ENCODE peak calls at places on chromosomes 2 and 18, in four cellular contexts. W is K562, B is SK-N-SH, X is GM12878. G is an unnamed sample.

GRCh38 chr2:149063177-149063576 is 24.7 kb downstream of the LYPD6B start:
- DNase-seq in X (no peak), B (no peak), W (no peak), G (no peak)

GRCh38 chr2:33126973-33127372 is 180.2 kb downstream of the LTBP1 start:
- DNase-seq in X (no peak), B (no peak), W (no peak), G (no peak)

GRCh38 chr2:125408839-125409502 is 1247.0 kb upstream of the GYPC start:
- DNase-seq in B (no peak), W (no peak), X (no peak), G (no peak)

GRCh38 chr2:234939576-234939975 is 12.2 kb upstream of the SH3BP4 start:
- DNase-seq in W (no peak), B (no peak), X (no peak), G (no peak)

GRCh38 chr2:182358601-182359000 is 68.2 kb downstream of the PDE1A start:
- DNase-seq in W (no peak), X (no peak), B (no peak), G (no peak)

GRCh38 chr2:235665656-235666239 is 171.9 kb downstream of the AGAP1 start:
- DNase-seq in X (no peak), W (no peak), B (no peak), G (no peak)

GRCh38 chr2:160269803-160270570 is 69.9 kb upstream of the ITGB6 start:
- DNase-seq in W (peak), B (peak), X (peak), G (peak)

GRCh38 chr2:232275670-232276069 is 102.9 kb upstream of the ALPP start:
- DNase-seq in W (no peak), B (no peak), X (no peak), G (no peak)

GRCh38 chr18:77395941-77396340 is 146.3 kb downstream of the GALR1 start:
- DNase-seq in B (no peak), W (no peak), X (no peak), G (no peak)
- TF ChIP-seq MXI1 in B (no peak), W (no peak), X (no peak), G (no peak)

DNA sequence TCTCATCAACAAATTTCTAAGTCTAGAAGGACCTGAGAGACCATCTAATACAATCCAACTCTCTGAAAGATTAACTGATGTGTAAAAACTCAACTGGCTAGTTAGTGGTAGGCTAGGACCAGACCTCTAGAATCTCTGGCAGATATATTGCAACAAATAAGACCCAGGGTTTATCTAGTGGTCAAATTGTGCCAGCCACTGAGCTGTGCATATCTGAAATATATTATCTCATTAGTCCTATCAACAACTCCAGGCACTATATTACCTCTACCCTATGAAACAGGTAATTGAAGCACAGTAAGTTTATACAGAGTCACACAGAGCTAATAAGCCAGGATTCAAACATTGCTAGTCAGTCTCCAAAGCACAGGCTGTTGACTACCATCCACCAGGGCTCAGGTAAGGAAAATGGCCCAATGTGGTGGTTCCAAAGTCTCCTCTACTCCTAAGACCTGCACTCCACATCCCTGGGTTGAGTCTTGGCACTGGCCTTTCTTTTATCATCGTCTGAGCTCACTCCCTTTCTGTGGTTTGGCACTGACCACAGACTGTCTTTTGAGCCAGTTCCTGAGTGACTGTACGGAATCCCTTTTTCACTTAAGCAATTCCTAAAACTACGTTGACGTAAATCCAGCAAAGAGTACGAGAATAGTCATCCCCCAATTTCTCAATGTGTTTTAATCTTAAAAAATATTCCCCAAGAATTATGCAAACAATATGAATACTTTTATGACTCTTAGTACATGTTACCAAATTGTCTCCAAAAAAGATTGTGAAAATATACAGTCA is 11.9 kb upstream of the PID1 start:
- DNase-seq in B (no peak), W (no peak), X (no peak), G (no peak)
- TF ChIP-seq JUND in B (no peak), W (no peak), X (no peak), G (no peak)

GRCh38 chr2:114714316-114714715 is 271.9 kb downstream of the DPP10 start:
- DNase-seq in W (no peak), B (no peak), X (no peak), G (no peak)
- TF ChIP-seq MXI1 in W (no peak), B (no peak), X (no peak), G (no peak)

GRCh38 chr18:49847524-49847923 is 34.2 kb upstream of the ACAA2 start:
- DNase-seq in B (no peak), X (no peak), W (no peak), G (no peak)

GRCh38 chr18:49846263-49846662 is 32.9 kb upstream of the ACAA2 start:
- DNase-seq in W (no peak), X (no peak), B (peak), G (no peak)

GRCh38 chr18:49845629-49846252 is 32.4 kb upstream of the ACAA2 start:
- DNase-seq in X (no peak), B (peak), W (no peak), G (no peak)

GRCh38 chr18:49848115-49848514 is 34.8 kb upstream of the ACAA2 start:
- DNase-seq in X (no peak), W (no peak), B (no peak), G (no peak)

DNA sequence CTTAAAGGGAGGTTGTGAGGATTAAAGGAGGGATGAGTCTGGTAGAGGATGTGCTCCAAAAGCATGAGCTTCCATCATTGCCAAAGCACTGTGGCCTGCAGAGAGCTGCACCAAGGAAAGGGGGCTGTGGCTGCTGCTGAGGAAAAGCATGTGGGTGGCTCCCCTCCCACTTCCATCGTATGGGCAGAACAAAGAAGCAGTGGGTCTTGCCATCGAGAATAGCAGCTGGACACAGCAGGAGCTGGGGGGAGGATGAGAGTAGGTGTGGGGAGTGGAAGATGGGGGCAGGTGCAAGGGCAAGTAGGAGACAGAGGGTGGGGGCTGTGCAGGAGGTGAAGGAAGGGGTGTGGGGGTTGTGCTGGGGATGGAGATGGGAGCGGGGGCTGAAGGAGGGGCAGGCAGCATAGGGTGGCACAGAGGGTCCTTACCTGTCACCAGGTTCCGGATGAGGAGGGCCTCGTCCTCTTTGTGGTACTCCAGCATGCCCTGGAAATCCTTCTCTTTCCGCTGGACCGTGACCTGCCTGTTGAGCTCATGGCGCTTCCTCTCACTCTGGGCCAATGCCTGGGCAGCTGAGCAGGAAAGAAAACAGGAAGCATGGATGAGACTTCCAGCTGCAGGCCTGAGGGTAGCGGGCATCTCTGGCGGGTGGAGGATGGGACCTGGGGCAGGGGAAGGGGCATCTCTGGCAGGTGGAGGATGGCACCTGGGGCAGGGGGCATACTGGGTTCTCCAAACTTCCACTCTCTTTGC is 33.6 kb upstream of the ACAA2 start:
- DNase-seq in X (no peak), B (no peak), W (no peak), G (no peak)
- TF ChIP-seq JUND in X (no peak), B (no peak), W (no peak), G (no peak)

GRCh38 chr2:128396500-128396891 is 77.8 kb upstream of the HS6ST1 start:
- DNase-seq in X (no peak), W (no peak), B (peak), G (no peak)
- TF ChIP-seq MXI1 in X (no peak), W (no peak), B (no peak), G (no peak)

DNA sequence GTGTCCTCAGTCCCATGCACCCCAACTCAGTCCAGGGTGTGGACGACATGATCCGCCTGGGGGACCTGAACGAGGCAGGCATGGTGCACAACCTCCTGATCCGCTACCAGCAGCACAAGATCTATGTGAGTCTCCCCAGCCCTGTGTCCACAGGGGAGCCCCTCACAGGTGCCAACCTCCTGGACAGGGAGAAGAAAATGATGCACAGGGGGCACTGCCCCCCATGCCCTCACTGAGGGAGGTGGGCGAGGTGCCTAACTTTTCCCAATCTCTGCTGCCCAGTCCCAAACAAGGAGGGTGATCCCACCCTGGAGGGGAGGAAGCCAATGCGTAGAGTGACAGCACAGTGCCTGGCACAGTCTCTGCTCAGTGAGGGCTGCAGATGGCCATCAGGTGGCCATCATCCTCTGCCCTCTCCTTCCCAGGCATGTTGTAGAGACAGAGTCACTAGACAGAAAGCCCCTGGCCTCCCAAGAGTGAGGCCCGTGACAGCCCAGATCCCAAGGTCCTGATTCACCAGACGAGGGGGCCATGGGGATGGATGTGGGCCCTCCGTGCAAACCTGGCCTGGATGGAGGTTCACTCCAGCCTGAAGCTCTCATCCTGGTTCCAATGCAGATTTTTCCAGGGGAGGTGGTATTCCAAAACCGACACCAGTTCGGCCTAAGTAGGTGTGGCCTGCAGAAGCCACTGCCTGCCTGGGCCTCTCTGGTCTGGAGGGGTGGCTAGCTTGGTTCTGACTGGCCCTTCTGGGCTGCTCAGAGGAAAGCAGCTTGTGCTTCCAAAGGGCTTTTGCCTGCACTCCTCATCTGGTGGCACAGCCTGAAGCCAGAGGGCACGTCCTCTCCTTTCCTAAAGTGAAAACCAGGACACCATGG is 30.0 kb downstream of the MYO7B start:
- DNase-seq in B (no peak), W (no peak), X (no peak), G (no peak)
- TF ChIP-seq JUND in B (no peak), W (no peak), X (no peak), G (no peak)

GRCh38 chr18:31045599-31045998 is 3.1 kb upstream of the DSC3 start:
- DNase-seq in B (no peak), W (no peak), X (no peak), G (peak)
- TF ChIP-seq MXI1 in B (no peak), W (no peak), X (no peak), G (no peak)

GRCh38 chr2:157441072-157441454 is 2.8 kb downstream of the CYTIP start:
- DNase-seq in W (no peak), B (no peak), X (no peak), G (no peak)

GRCh38 chr2:157442136-157442535 is 1.8 kb downstream of the CYTIP start:
- DNase-seq in X (no peak), W (no peak), B (no peak), G (no peak)

GRCh38 chr2:157439792-157440186 is 4.1 kb downstream of the CYTIP start:
- DNase-seq in X (no peak), B (no peak), W (no peak), G (no peak)

GRCh38 chr2:157440404-157441071 is 3.4 kb downstream of the CYTIP start:
- DNase-seq in W (no peak), X (no peak), B (no peak), G (no peak)

DNA sequence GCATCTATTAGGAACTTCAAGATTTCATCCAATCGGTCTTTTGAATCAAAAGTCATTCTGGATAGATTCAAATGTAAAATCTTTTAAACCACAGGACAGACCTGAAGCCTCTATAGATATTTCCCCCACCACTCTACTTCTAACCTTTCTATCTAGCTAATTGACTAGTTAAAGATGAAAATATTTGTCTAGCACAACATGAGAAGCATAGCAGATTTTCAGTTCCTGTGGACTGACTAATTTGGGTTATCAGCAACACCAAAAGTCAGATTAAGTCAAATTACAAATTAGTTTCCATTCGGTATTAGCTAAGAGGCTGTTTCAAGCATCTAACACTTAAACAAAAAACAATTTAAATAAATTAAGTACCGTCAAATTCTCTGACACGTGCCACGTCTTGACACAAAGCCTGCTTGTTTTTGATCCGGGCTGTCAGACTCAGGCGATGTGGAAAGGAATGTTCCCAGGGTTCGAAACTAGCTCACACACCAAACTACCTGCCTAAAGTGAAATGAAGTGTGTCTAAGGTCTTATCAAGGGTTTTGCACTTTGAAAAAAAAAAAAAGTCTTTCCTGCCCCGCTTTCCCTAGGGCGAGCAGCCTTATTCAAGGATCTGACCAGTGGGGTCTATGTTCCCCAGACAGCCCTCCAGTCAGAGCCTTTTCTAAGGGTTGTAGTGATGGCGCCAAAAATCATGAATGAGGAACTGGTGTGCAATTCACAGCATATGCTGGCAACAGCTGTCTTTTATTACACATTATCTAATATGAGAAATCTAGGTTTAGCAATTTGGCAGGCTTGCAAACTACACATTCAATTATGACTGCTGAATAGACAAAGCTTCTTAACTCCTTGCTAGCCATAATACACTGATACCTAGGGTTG is 4.7 kb downstream of the CYTIP start:
- DNase-seq in W (no peak), X (no peak), B (peak), G (no peak)
- TF ChIP-seq JUND in W (no peak), X (no peak), B (no peak), G (no peak)